ENCODE peak calls at places on chromosomes 7 and 10, in five cellular contexts. K is SK-N-SH, N is HCT116, V is HepG2, P is K562. R is an unnamed sample.

GRCh38 chr7:143391462-143392404 is 10.6 kb downstream of the ZYX start:
- DNase-seq in K (no peak), N (no peak), V (no peak), P (no peak), R (no peak)

GRCh38 chr7:158957921-158958471 is 101.6 kb downstream of the DYNC2I1 start:
- DNase-seq in K (peak), N (no peak), V (no peak), P (peak), R (no peak)

GRCh38 chr7:151251926-151252835 is 3.7 kb upstream of the SMARCD3 start:
- DNase-seq in K (peak), N (no peak), V (no peak), P (peak), R (peak)

GRCh38 chr7:134364619-134365037 is 47.9 kb upstream of the SLC35B4 start:
- DNase-seq in K (no peak), N (peak), V (peak), P (no peak), R (no peak)

GRCh38 chr7:74023037-74023436 is 4.9 kb upstream of the ELN start:
- DNase-seq in K (peak), N (no peak), V (peak), P (peak), R (peak)

GRCh38 chr10:130377986-130378545 is 241.9 kb downstream of the GLRX3 start:
- DNase-seq in K (no peak), N (no peak), V (no peak), P (no peak), R (no peak)

GRCh38 chr10:37856881-37857286 is 526 bp downstream of the ZNF248 start:
- DNase-seq in K (peak), N (no peak), V (no peak), P (peak), R (no peak)

GRCh38 chr7:140036224-140036651 is 26.5 kb downstream of the PARP12 start:
- DNase-seq in K (peak), N (no peak), V (no peak), P (no peak), R (no peak)

GRCh38 chr7:1997537-1998076 is 235.1 kb downstream of the MAD1L1 start:
- DNase-seq in K (no peak), N (no peak), V (no peak), P (no peak), R (no peak)

GRCh38 chr10:100570518-100570865 is 34.7 kb downstream of the HIF1AN start:
- DNase-seq in K (peak), N (no peak), V (no peak), P (no peak), R (no peak)

GRCh38 chr7:69067397-69067796 is 530.9 kb upstream of the AUTS2 start:
- DNase-seq in K (no peak), N (no peak), V (no peak), P (peak), R (peak)

GRCh38 chr7:29609162-29610030 is 45.8 kb downstream of the PRR15 start:
- DNase-seq in K (no peak), N (peak), V (peak), P (peak), R (peak)

GRCh38 chr10:13924020-13924725 is 337.4 kb downstream of the PRPF18 start:
- DNase-seq in K (no peak), N (no peak), V (no peak), P (no peak), R (no peak)

GRCh38 chr10:48406204-48406603 is 99.7 kb downstream of the MAPK8 start:
- DNase-seq in K (no peak), N (peak), V (no peak), P (peak), R (no peak)

GRCh38 chr10:96618648-96619047 is 31.8 kb upstream of the TM9SF3 start:
- DNase-seq in K (no peak), N (no peak), V (no peak), P (no peak), R (peak)

GRCh38 chr7:972670-973309 is 2.6 kb downstream of the COX19 start:
- DNase-seq in K (no peak), N (no peak), V (peak), P (no peak), R (no peak)

GRCh38 chr10:53957401-53957800 is 843.6 kb downstream of the PCDH15 start:
- DNase-seq in K (peak), N (no peak), V (peak), P (no peak), R (no peak)

GRCh38 chr10:113764598-113764997 is 13.1 kb downstream of the PLEKHS1 start:
- DNase-seq in K (no peak), N (no peak), V (no peak), P (no peak), R (no peak)

GRCh38 chr7:21338728-21339164 is 89.1 kb upstream of the SP4 start:
- DNase-seq in K (no peak), N (no peak), V (no peak), P (no peak), R (no peak)

GRCh38 chr7:44058759-44059218 is 6.6 kb downstream of the PGAM2 start:
- DNase-seq in K (no peak), N (no peak), V (no peak), P (no peak), R (no peak)

GRCh38 chr10:52558090-52558489 is 214.5 kb downstream of the MBL2 start:
- DNase-seq in K (no peak), N (no peak), V (no peak), P (no peak), R (no peak)

GRCh38 chr7:91636129-91636724 is 244.3 kb downstream of the MTERF1 start:
- DNase-seq in K (no peak), N (peak), V (peak), P (no peak), R (no peak)
- TF ChIP-seq JUND in K (no peak), N (no peak), V (no peak), P (no peak), R (no peak)

DNA sequence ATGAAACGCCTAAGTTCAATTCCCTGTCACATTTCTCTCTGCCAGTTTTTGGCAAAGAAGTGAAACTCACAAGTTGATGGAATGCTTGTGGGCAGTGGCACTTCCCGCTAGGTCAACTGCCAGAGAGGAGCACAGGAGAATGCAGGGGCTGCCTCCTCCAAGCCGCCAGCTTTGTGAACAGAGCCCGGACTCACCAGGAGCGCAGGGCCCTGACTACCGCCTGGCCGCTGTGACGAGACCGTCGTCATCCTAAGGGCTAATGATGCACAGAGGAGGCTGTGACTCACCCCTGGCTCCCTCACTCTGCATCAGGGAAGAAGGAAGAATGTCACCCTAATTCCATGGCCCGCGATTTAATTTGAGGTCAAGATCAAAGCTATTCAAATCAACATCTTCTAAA is 123.9 kb downstream of the TAX1BP1 start:
- DNase-seq in K (no peak), N (no peak), V (no peak), P (no peak), R (no peak)
- TF ChIP-seq JUND in K (no peak), N (no peak), V (no peak), P (no peak), R (no peak)

GRCh38 chr7:102125127-102125561 is 161.5 kb upstream of the SH2B2 start:
- DNase-seq in K (no peak), N (peak), V (no peak), P (no peak), R (no peak)
- TF ChIP-seq JUND in K (peak), N (peak), V (no peak), P (no peak), R (no peak)

DNA sequence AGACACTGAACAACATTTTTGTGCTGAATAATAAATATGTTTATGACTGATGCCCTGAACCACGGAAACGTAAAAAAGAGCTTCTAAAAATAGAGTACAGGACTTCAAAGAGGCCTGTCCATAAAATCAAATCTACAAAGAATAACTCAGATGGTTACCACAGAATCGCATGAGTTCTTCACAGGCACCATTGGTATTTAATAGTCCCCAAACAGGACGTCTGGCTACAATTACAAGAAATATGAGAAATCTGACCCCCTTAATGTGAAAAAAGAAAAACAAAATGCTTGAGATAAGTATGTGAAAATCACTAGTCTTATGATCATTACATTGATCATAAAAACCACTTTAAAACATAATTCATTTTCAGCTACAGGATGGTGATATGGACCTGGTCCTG is 20.8 kb downstream of the CYTH3 start:
- DNase-seq in K (no peak), N (no peak), V (no peak), P (no peak), R (no peak)
- TF ChIP-seq JUND in K (no peak), N (no peak), V (no peak), P (no peak), R (no peak)

GRCh38 chr10:17214991-17215781 is 12.9 kb upstream of the VIM start:
- DNase-seq in K (no peak), N (peak), V (no peak), P (no peak), R (no peak)
- TF ChIP-seq JUND in K (peak), N (peak), V (no peak), P (peak), R (no peak)

R was measured in T47D.